ENCODE peak calls at places on chromosomes 11 and 22, in four cellular contexts. S is HCT116, F is K562, X is HepG2. E is an unnamed sample. For H3K36me3 and H3K4me1, the result is how much of the 10 kb centered on the place peaks cover.

GRCh38 chr11:3055881-3056280 is 1.3 kb downstream of the CARS1 start:
- DNase-seq in X (no peak), F (peak), S (no peak), E (no peak)

GRCh38 chr11:44600739-44601416 is 35.4 kb downstream of the CD82 start:
- DNase-seq in X (no peak), S (no peak), F (no peak), E (no peak)

GRCh38 chr11:87454246-87454645 is 416.5 kb downstream of the TMEM135 start:
- DNase-seq in X (no peak), S (no peak), F (no peak), E (no peak)

GRCh38 chr11:124748481-124749338 is 3.3 kb downstream of the VSIG2 start:
- DNase-seq in S (no peak), X (no peak), F (no peak), E (no peak)

GRCh38 chr11:82606738-82607137 is 126.9 kb downstream of the FAM181B start:
- DNase-seq in F (no peak), X (no peak), S (no peak), E (no peak)

GRCh38 chr11:117606211-117606610 is 190.8 kb downstream of the DSCAML1 start:
- DNase-seq in F (no peak), S (no peak), X (no peak), E (no peak)

GRCh38 chr11:22275600-22275999 is 62.6 kb upstream of the SLC17A6 start:
- DNase-seq in F (no peak), S (no peak), X (no peak), E (no peak)

GRCh38 chr22:25496396-25497064 is 67.9 kb upstream of the GRK3 start:
- DNase-seq in X (no peak), F (no peak), S (no peak), E (no peak)

GRCh38 chr11:26011474-26011873 is 320.5 kb upstream of the ANO3 start:
- DNase-seq in S (no peak), F (no peak), X (no peak), E (no peak)

GRCh38 chr11:20881328-20882079 is 212.1 kb downstream of the NELL1 start:
- DNase-seq in F (no peak), X (no peak), S (no peak), E (peak)

GRCh38 chr11:57322881-57323467 is 1.8 kb downstream of the TNKS1BP1 start:
- DNase-seq in S (no peak), F (no peak), X (no peak), E (no peak)

GRCh38 chr11:57348052-57348451 is 9.9 kb downstream of the P2RX3 start:
- DNase-seq in S (no peak), X (no peak), F (no peak), E (no peak)

GRCh38 chr11:103441021-103441420 is 331.8 kb downstream of the DYNC2H1 start:
- DNase-seq in F (no peak), X (no peak), S (no peak), E (no peak)

GRCh38 chr11:17263803-17264202 is 12.7 kb upstream of the NUCB2 start:
- DNase-seq in F (no peak), S (no peak), X (no peak), E (no peak)

GRCh38 chr11:65672982-65673381 is 10.3 kb upstream of the RELA start:
- DNase-seq in F (no peak), X (no peak), S (no peak), E (no peak)

GRCh38 chr11:2559527-2560311 is 114.9 kb downstream of the KCNQ1 start:
- DNase-seq in X (no peak), F (no peak), S (no peak), E (no peak)

GRCh38 chr11:108069947-108070346 is 51.4 kb upstream of the ACAT1 start:
- DNase-seq in X (no peak), S (no peak), F (no peak), E (no peak)

GRCh38 chr22:48710410-48710809 is 1117.3 kb downstream of the BRD1 start:
- DNase-seq in S (no peak), F (no peak), X (no peak), E (no peak)

GRCh38 chr22:42814215-42814614 is 42.9 kb downstream of the ARFGAP3 start:
- DNase-seq in F (no peak), S (no peak), X (peak), E (no peak)

GRCh38 chr11:122181372-122181771 is 65.4 kb upstream of the BLID start:
- DNase-seq in F (no peak), S (no peak), X (no peak), E (no peak)

GRCh38 chr11:38019072-38019775 is 1421.2 kb upstream of the RAG2 start:
- DNase-seq in X (peak), S (no peak), F (no peak), E (peak)

GRCh38 chr22:28956506-28956905 is 73.1 kb downstream of the ZNRF3 start:
- DNase-seq in X (no peak), S (no peak), F (no peak), E (no peak)

GRCh38 chr11:35811783-35812182 is 132.1 kb upstream of the LDLRAD3 start:
- DNase-seq in S (no peak), F (no peak), X (peak), E (no peak)

GRCh38 chr11:2428322-2428795 is 16.0 kb downstream of the TRPM5 start:
- DNase-seq in X (peak), S (peak), F (peak), E (peak)

GRCh38 chr11:122422707-122423106 is 232.8 kb upstream of the UBASH3B start:
- DNase-seq in S (no peak), F (no peak), X (no peak), E (no peak)

GRCh38 chr11:120236169-120237107 is 3.5 kb upstream of the POU2F3 start:
- DNase-seq in F (peak), S (peak), X (no peak), E (peak)

GRCh38 chr11:84501750-84502149 is 1125.4 kb downstream of the DLG2 start:
- DNase-seq in F (no peak), X (no peak), S (no peak), E (no peak)
- TF ChIP-seq ZNF274 in F (no peak), X (no peak), S (no peak), E (no peak)

GRCh38 chr11:133907841-133908241 is 48.9 kb downstream of the IGSF9B start:
- DNase-seq in X (no peak), F (no peak), S (no peak), E (no peak)

GRCh38 chr11:133906746-133907145 is 50.0 kb downstream of the IGSF9B start:
- DNase-seq in X (no peak), F (no peak), S (no peak), E (no peak)

GRCh38 chr11:133910101-133910500 is 46.7 kb downstream of the IGSF9B start:
- DNase-seq in F (no peak), X (no peak), S (no peak), E (no peak)

GRCh38 chr11:133907216-133907615 is 49.6 kb downstream of the IGSF9B start:
- DNase-seq in F (no peak), S (no peak), X (no peak), E (no peak)

DNA sequence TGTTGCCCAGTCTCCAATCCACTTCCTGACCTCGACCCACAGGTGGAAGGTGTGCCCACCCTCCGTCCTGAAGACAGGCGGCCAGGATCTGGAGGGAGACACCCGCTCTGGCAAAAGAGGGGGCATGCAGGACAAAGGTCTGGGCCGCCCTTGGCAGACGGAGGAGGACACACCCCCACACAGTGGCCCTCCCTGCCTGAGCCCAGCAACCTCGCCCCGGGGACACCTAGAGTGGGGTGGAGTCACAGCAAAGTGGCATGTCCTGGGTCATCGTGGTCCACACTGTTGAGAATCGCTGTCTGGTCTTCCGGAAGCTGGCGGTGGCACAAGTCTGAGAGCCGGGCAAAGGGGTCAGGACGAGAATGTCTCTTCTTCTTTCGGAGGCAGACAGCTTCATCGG is 47.9 kb downstream of the IGSF9B start:
- DNase-seq in X (no peak), F (no peak), S (no peak), E (no peak)
- H3K36me3 ChIP-seq in X (under half), F (under half), S (under half), E (half or more)

GRCh38 chr11:114123692-114124330 is 64.3 kb downstream of the ZBTB16 start:
- DNase-seq in S (no peak), F (no peak), X (no peak), E (no peak)
- H3K4me1 ChIP-seq in S (under half), F (under half), X (under half), E (under half)

GRCh38 chr22:32817137-32817536 is 15.6 kb downstream of the TIMP3 start:
- DNase-seq in F (no peak), X (no peak), S (no peak), E (no peak)

GRCh38 chr22:32818446-32819115 is 17.1 kb downstream of the TIMP3 start:
- DNase-seq in F (no peak), S (no peak), X (no peak), E (no peak)

GRCh38 chr22:32814289-32814865 is 12.9 kb downstream of the TIMP3 start:
- DNase-seq in S (no peak), X (no peak), F (no peak), E (no peak)

GRCh38 chr22:32815059-32815458 is 13.6 kb downstream of the TIMP3 start:
- DNase-seq in X (no peak), F (no peak), S (no peak), E (no peak)

GRCh38 chr22:32815943-32816342 is 14.4 kb downstream of the TIMP3 start:
- DNase-seq in F (no peak), S (no peak), X (no peak), E (no peak)
- TF ChIP-seq ZNF274 in F (no peak), S (no peak), X (no peak), E (no peak)

DNA sequence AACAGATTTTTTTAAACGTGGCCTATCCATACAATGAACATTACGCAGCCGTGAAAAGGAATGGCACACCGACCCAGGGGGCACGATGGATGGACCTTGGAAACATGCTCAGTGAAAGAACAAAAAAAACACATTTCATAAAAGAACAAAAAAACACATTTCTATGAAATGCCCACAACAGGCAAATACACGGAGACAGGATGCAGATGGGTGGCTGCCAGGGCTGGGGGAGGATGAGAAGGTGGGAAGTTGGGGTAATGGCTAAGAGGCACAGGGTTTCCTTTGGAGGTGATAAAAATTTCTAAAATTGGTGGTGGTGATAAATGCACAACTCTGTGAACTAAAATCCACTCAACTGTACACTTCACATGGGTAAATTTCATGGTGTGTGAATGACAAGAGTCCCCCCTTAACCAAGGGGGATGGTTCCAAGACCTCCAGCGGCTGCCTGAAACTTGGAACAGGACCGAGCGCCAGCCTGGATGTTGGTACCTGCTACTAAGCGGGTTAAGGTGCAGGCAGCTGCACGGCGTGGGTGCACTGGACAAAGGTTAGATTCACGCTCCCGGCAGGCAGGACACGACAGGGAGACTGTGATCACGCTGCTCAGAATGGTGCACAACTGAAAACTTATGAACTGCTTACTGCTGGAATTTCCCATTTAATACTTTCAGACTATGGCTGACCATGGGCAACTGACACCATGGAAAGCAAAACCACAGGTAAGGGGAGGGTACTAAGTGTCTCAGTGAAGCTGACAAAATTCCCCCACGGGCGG is 16.5 kb downstream of the BRD1 start:
- DNase-seq in F (no peak), S (no peak), X (no peak), E (no peak)
- H3K36me3 ChIP-seq in F (under half), S (under half), X (under half), E (under half)

GRCh38 chr11:33701302-33701701 is 676 bp upstream of the C11orf91 start:
- DNase-seq in F (no peak), X (no peak), S (no peak), E (no peak)

GRCh38 chr11:33701831-33702230 is 1.2 kb upstream of the C11orf91 start:
- DNase-seq in F (no peak), X (no peak), S (no peak), E (no peak)

GRCh38 chr11:33703234-33703633 is 2.6 kb upstream of the C11orf91 start:
- DNase-seq in F (no peak), X (no peak), S (no peak), E (no peak)

GRCh38 chr11:33704240-33705002 is 3.8 kb upstream of the C11orf91 start:
- DNase-seq in X (no peak), F (peak), S (no peak), E (no peak)

DNA sequence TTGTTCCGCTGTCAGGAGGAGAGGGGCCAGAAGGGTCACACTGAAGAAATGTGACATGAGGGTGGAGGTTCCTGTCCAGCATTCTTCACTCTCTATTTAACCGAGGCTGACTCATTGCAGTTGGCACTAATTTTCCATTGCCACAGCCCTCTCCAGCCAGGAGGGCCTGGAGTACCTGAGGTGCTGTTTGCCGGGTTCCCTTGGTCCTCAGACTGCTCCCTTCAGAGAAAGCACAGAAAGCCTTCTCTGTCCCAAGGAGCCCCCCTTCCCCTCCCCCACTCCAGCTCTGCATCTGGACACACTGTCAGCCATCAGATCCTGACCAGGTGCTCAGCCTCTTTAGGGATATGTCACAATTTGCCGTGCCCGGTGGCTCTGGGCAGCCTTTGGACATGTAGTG is 3.1 kb upstream of the C11orf91 start:
- DNase-seq in S (no peak), X (no peak), F (no peak), E (no peak)
- H3K4me1 ChIP-seq in S (half or more), X (half or more), F (under half), E (under half)

E was measured in NT2/D1.